ENCODE peak calls at places on chromosomes 1 and 21, in five cellular contexts. Z is GM12891, A is stomach, N is spleen, H is breast epithelium. Y is an unnamed sample.

GRCh38 chr1:14946567-14947285 is 206.8 kb upstream of the TMEM51 start:
- DNase-seq in Z (no peak), N (no peak), H (no peak), A (peak), Y (no peak)

GRCh38 chr1:66251521-66251920 is 282.4 kb upstream of the SGIP1 start:
- DNase-seq in H (no peak), N (no peak), Z (no peak), A (no peak), Y (no peak)

GRCh38 chr1:229567109-229567868 is 8.8 kb upstream of the ABCB10 start:
- DNase-seq in N (no peak), A (no peak), Z (no peak), H (no peak), Y (no peak)

GRCh38 chr1:179779645-179780272 is 36.7 kb downstream of the FAM163A start:
- DNase-seq in N (no peak), H (no peak), Z (no peak), A (no peak), Y (no peak)

GRCh38 chr1:8862528-8862927 is 16.0 kb downstream of the ENO1 start:
- DNase-seq in H (no peak), N (no peak), A (no peak), Z (no peak), Y (no peak)

GRCh38 chr1:213676741-213677140 is 311.0 kb upstream of the PROX1 start:
- DNase-seq in H (no peak), A (no peak), N (no peak), Z (no peak), Y (no peak)

GRCh38 chr1:174040387-174040786 is 18.2 kb upstream of the RC3H1 start:
- DNase-seq in Z (no peak), N (no peak), H (no peak), A (no peak), Y (no peak)

GRCh38 chr21:40334159-40334558 is 466.9 kb downstream of the PCP4 start:
- DNase-seq in H (no peak), Z (no peak), N (no peak), A (no peak), Y (no peak)

GRCh38 chr1:11746795-11747487 is 11.0 kb downstream of the AGTRAP start:
- DNase-seq in N (no peak), H (no peak), Z (no peak), A (peak), Y (no peak)

GRCh38 chr1:52795464-52795863 is 47.1 kb upstream of the ZYG11A start:
- DNase-seq in A (no peak), N (no peak), Z (no peak), H (no peak), Y (no peak)

GRCh38 chr1:208614610-208615009 is 370.4 kb upstream of the PLXNA2 start:
- DNase-seq in N (no peak), H (no peak), Z (no peak), A (no peak), Y (no peak)

GRCh38 chr1:36934061-36934460 is 100.3 kb downstream of the GRIK3 start:
- DNase-seq in N (peak), H (no peak), Z (no peak), A (no peak), Y (no peak)

GRCh38 chr1:3105167-3105863 is 36.3 kb downstream of the PRDM16 start:
- DNase-seq in A (no peak), N (no peak), Z (no peak), H (no peak), Y (no peak)

GRCh38 chr1:53122194-53122846 is 20.1 kb downstream of the SLC1A7 start:
- DNase-seq in H (no peak), N (no peak), Z (no peak), A (no peak), Y (no peak)

GRCh38 chr1:94617139-94617805 is 75.7 kb upstream of the F3 start:
- DNase-seq in A (no peak), Z (no peak), N (no peak), H (no peak), Y (no peak)

GRCh38 chr1:171623651-171624331 is 1.7 kb downstream of the MYOCOS start:
- DNase-seq in H (no peak), Z (no peak), N (no peak), A (no peak), Y (no peak)

GRCh38 chr1:15799004-15799867 is 8.2 kb downstream of the UQCRHL start:
- DNase-seq in Z (no peak), A (peak), H (peak), N (no peak), Y (no peak)

GRCh38 chr1:18339161-18339560 is 141.6 kb upstream of the KLHDC7A start:
- DNase-seq in H (no peak), N (no peak), A (no peak), Z (no peak), Y (no peak)

GRCh38 chr1:117573386-117574040 is 32.3 kb upstream of the TENT5C start:
- DNase-seq in H (no peak), N (no peak), A (no peak), Z (no peak), Y (no peak)

GRCh38 chr1:198423701-198424100 is 116.8 kb downstream of the ATP6V1G3 start:
- DNase-seq in H (no peak), A (no peak), Z (no peak), N (no peak), Y (no peak)

GRCh38 chr1:196372896-196373536 is 235.2 kb downstream of the KCNT2 start:
- DNase-seq in H (no peak), N (no peak), A (no peak), Z (no peak), Y (no peak)

GRCh38 chr1:12674358-12674757 is 30.5 kb downstream of the AADACL4 start:
- DNase-seq in H (no peak), A (no peak), N (no peak), Z (no peak), Y (no peak)

GRCh38 chr1:17297991-17298390 is 10.0 kb upstream of the PADI4 start:
- DNase-seq in Z (no peak), H (peak), A (no peak), N (peak), Y (no peak)

GRCh38 chr21:32237021-32237420 is 41.8 kb downstream of the MIS18A start:
- DNase-seq in A (no peak), H (no peak), N (no peak), Z (no peak), Y (no peak)

GRCh38 chr1:6392081-6392879 is 1.3 kb downstream of the ACOT7 start:
- DNase-seq in Z (no peak), N (no peak), H (no peak), A (no peak), Y (no peak)

GRCh38 chr1:204261266-204261665 is 47.5 kb upstream of the GOLT1A start:
- DNase-seq in N (no peak), A (no peak), H (no peak), Z (no peak), Y (no peak)

GRCh38 chr1:52139817-52140540 is 1.9 kb upstream of the ZFYVE9 start:
- DNase-seq in Z (peak), N (no peak), A (no peak), H (no peak), Y (peak)

GRCh38 chr1:51519857-51520699 is 1.0 kb upstream of the EPS15 start:
- DNase-seq in A (no peak), Z (no peak), H (no peak), N (no peak), Y (no peak)

GRCh38 chr1:4653796-4654715 is at the start of gene AJAP1:
- DNase-seq in N (no peak), A (no peak), H (no peak), Z (no peak), Y (no peak)

GRCh38 chr1:41242645-41243171 is 602 bp upstream of the SCMH1 start:
- DNase-seq in Z (no peak), A (no peak), H (no peak), N (no peak), Y (no peak)

GRCh38 chr1:180415985-180416633 is 86.3 kb downstream of the ACBD6 start:
- DNase-seq in N (no peak), H (no peak), A (no peak), Z (peak), Y (no peak)

GRCh38 chr1:108877324-108877812 is 583 bp downstream of the GPSM2 start:
- DNase-seq in Z (no peak), N (no peak), H (no peak), A (no peak), Y (no peak)

GRCh38 chr21:39353295-39353694 is 4.4 kb upstream of the HMGN1 start:
- DNase-seq in N (no peak), A (no peak), H (no peak), Z (no peak), Y (no peak)

GRCh38 chr1:163467291-163467690 is 145.5 kb downstream of the NUF2 start:
- DNase-seq in Z (no peak), N (no peak), H (no peak), A (no peak), Y (no peak)

GRCh38 chr1:71413441-71414170 is 332.8 kb upstream of the ZRANB2 start:
- DNase-seq in N (no peak), Z (no peak), H (no peak), A (no peak), Y (no peak)

GRCh38 chr1:50189369-50189768 is 80.6 kb downstream of the ELAVL4 start:
- DNase-seq in Z (no peak), H (no peak), A (no peak), N (no peak), Y (no peak)

GRCh38 chr1:37476460-37477197 is 2.2 kb downstream of the ZC3H12A start:
- DNase-seq in A (peak), Z (no peak), H (peak), N (peak), Y (no peak)

GRCh38 chr1:23419180-23419579 is 5.4 kb downstream of the TCEA3 start:
- DNase-seq in N (no peak), H (no peak), Z (no peak), A (no peak), Y (no peak)

DNA sequence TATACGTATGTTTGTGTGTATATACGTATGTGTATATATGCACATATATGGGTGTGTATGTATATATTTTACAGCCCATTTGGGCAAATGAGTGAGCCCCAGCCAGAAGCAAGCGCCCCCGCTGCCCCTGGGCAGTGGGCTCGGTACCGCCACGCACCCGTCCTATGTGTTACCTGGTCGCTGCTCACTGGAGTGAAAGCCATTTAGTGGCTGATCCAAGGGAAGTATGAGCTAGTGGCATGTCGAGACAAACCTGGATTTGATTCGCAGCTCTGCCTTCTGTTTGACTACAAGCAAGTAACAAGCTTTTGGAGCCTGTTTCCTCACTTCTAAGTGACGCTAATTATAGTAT is 35.8 kb upstream of the JAK1 start:
- DNase-seq in A (no peak), H (no peak), N (no peak), Z (no peak), Y (no peak)
- TF ChIP-seq POLR2A in A (no peak), H (no peak), N (no peak), Z (no peak), Y (no peak)

DNA sequence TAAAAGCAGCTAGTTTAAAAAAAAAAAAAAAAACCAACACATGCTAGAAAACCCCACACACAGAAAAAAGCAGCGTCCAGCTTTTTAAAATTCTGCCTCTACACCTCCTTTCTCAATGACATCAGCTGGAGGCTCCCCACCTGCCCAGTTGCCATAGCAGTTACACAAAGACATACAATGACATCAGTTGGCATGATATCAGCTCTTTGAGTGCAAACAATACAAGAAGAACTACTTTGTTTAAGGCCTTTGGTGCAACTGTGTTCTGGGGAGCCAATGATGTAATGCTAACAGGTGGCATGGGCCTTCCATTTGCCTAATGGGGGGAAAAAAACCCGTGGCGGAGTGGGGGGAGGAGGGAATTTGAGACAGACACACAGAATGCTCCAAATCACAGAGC is 32.9 kb downstream of the DUSP10 start:
- DNase-seq in N (no peak), Z (no peak), H (peak), A (no peak), Y (no peak)
- TF ChIP-seq POLR2AphosphoS5 in N (no peak), Z (no peak), H (no peak), A (no peak), Y (no peak)

GRCh38 chr1:27602510-27603319 is 1.2 kb downstream of the AHDC1 start:
- DNase-seq in Z (no peak), N (peak), H (no peak), A (peak), Y (peak)
- TF ChIP-seq POLR2A in Z (no peak), N (no peak), H (no peak), A (no peak), Y (no peak)

DNA sequence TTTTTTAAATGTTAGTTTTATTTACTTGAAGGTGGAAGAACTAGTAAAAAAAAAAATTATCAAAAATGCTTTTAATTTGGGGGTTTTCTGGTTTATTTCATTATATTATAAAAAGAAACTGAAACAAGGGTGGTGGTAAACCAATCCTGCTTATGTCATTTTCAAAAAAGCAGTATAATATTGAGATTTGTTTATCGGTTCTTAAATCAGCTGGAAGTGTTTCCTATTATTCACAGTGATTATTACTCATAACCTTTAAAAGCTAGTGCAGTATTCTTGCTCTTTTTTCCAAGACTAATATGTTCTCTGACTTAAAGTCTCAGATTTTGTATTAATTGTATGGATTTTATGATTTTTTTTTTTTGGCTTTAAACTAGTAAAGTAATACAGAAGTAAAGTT is 5.4 kb upstream of the LRRC40 start:
- DNase-seq in H (no peak), Z (no peak), N (no peak), A (no peak), Y (no peak)
- TF ChIP-seq POLR2AphosphoS5 in H (no peak), Z (no peak), N (no peak), A (no peak), Y (no peak)

GRCh38 chr1:206471993-206472392 is 1.7 kb downstream of the IKBKE start:
- DNase-seq in H (no peak), Z (no peak), A (no peak), N (peak), Y (no peak)
- TF ChIP-seq POLR2A in H (no peak), Z (no peak), A (no peak), N (no peak), Y (no peak)

DNA sequence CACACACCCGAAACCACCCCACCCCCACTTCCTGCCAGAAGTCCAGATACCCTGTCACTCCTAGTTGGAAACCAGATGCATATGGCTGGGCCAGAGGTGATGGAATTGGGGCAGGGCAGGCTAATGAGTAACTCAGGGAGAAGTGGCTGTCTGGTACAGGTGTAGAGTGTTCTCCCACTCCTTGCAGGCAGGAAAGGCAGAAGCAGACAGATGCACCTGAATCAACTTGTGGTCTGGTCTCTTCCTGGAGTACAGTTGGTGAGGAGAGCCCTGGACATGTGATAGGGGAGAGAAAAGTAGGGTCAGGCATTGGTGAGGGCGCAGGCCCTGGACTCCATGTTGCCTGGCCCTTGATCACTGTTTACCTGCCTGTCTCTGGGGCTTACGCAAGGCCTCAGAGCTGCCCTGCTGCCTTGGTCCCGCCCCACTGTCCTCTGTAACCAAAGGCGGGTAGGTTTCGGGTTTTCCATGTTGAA is 2.5 kb downstream of the CGN start:
- DNase-seq in A (peak), Z (no peak), N (no peak), H (peak), Y (no peak)
- TF ChIP-seq POLR2AphosphoS5 in A (peak), Z (no peak), N (no peak), H (no peak), Y (no peak)

Y was measured in GM12892.